ENCODE peak calls at places on chromosomes 4 and X, in four cellular contexts. W is H1, K is HL-60, Q is GM12878. V is an unnamed sample.

GRCh38 chr4:39873823-39874222 is 103.9 kb downstream of the PDS5A start:
- DNase-seq in W (no peak), K (no peak), Q (no peak), V (no peak)

GRCh38 chr4:142356797-142357196 is 489.3 kb downstream of the INPP4B start:
- DNase-seq in W (no peak), K (no peak), Q (no peak), V (no peak)

GRCh38 chr4:13988347-13989265 is 361.1 kb upstream of the BOD1L1 start:
- DNase-seq in W (no peak), K (no peak), Q (no peak), V (no peak)

GRCh38 chr4:55819634-55820033 is at the start of gene EXOC1L:
- DNase-seq in W (peak; percentile 73), K (no peak), Q (no peak), V (peak; percentile 75)

GRCh38 chr4:123484291-123484926 is 87.8 kb downstream of the SPRY1 start:
- DNase-seq in W (no peak), K (no peak), Q (no peak), V (no peak)

GRCh38 chr4:165532976-165533375 is 154.2 kb downstream of the CPE start:
- DNase-seq in W (no peak), K (no peak), Q (no peak), V (no peak)

GRCh38 chr4:84159767-84160166 is 339.3 kb downstream of the NKX6-1 start:
- DNase-seq in W (peak; percentile 33), K (no peak), Q (no peak), V (no peak)

GRCh38 chrX:2690856-2691542 is at the start of gene CD99:
- DNase-seq in W (no peak), K (peak; percentile 52), Q (peak; percentile 46), V (peak; percentile 90)

GRCh38 chr4:64767547-64767946 is 358.3 kb upstream of the TECRL start:
- DNase-seq in W (no peak), K (no peak), Q (no peak), V (no peak)

GRCh38 chr4:101970555-101970954 is 180.0 kb downstream of the BANK1 start:
- DNase-seq in W (no peak), K (no peak), Q (no peak), V (no peak)

GRCh38 chrX:149518236-149518635 is 13.1 kb upstream of the IDS start:
- DNase-seq in W (no peak), K (no peak), Q (no peak), V (no peak)

GRCh38 chr4:78242071-78242470 is 184.9 kb downstream of the FRAS1 start:
- DNase-seq in W (no peak), K (no peak), Q (no peak), V (no peak)

GRCh38 chr4:83112678-83113428 is 1.7 kb downstream of the PLAC8 start:
- DNase-seq in W (no peak), K (no peak), Q (peak; percentile 50), V (no peak)

GRCh38 chr4:53646792-53647191 is 55.5 kb upstream of the LNX1 start:
- DNase-seq in W (no peak), K (no peak), Q (no peak), V (no peak)

GRCh38 chrX:96455078-96455477 is 229.6 kb upstream of the DIAPH2 start:
- DNase-seq in W (no peak), K (no peak), Q (no peak), V (no peak)

GRCh38 chr4:19486400-19486799 is 765.3 kb upstream of the SLIT2 start:
- DNase-seq in W (no peak), K (no peak), Q (no peak), V (peak; percentile 28)

GRCh38 chrX:10841579-10841978 is 221.2 kb upstream of the MID1 start:
- DNase-seq in W (no peak), K (no peak), Q (no peak), V (no peak)

GRCh38 chrX:71537743-71538142 is 4.8 kb downstream of the OGT start:
- DNase-seq in W (no peak), K (no peak), Q (no peak), V (no peak)

GRCh38 chr4:19580090-19580489 is 671.6 kb upstream of the SLIT2 start:
- DNase-seq in W (no peak), K (no peak), Q (no peak), V (no peak)

GRCh38 chr4:158128540-158128939 is 44.3 kb downstream of the GASK1B start:
- DNase-seq in W (no peak), K (no peak), Q (no peak), V (no peak)

GRCh38 chr4:158122501-158122900 is 50.3 kb downstream of the GASK1B start:
- DNase-seq in W (no peak), K (no peak), Q (no peak), V (no peak)

GRCh38 chr4:158129649-158130048 is 43.2 kb downstream of the GASK1B start:
- DNase-seq in W (no peak), K (no peak), Q (no peak), V (no peak)

GRCh38 chr4:158121203-158121586 is 51.6 kb downstream of the GASK1B start:
- DNase-seq in W (no peak), K (no peak), Q (no peak), V (no peak)

GRCh38 chr4:158125325-158125724 is 47.5 kb downstream of the GASK1B start:
- DNase-seq in W (no peak), K (no peak), Q (no peak), V (no peak)
- TF ChIP-seq GABPA in W (no peak), K (no peak), Q (no peak), V (no peak)

GRCh38 chr4:145805490-145805889 is 125.5 kb downstream of the C4orf51 start:
- DNase-seq in W (peak; percentile 71), K (no peak), Q (no peak), V (no peak)
- H3K27ac ChIP-seq in W (no peak overlapping the region), K (no peak overlapping the region), Q (peak overlapping the region; percentile 90), V (peak overlapping the region; percentile 81)

GRCh38 chr4:100041646-100042045 is 91.6 kb upstream of the H2AZ1 start:
- DNase-seq in W (no peak), K (no peak), Q (no peak), V (no peak)
- TF ChIP-seq GABPA in W (no peak), K (no peak), Q (no peak), V (no peak)

GRCh38 chrX:1451676-1452496 is 823 bp downstream of the ASMTL start:
- DNase-seq in W (no peak), K (no peak), Q (no peak), V (no peak)
- H3K27ac ChIP-seq in W (no peak overlapping the region), K (peak overlapping the region; percentile 88), Q (peak overlapping the region; percentile 79), V (no peak overlapping the region)

GRCh38 chrX:13277539-13277938 is 42.3 kb downstream of the ATXN3L start:
- DNase-seq in W (no peak), K (no peak), Q (no peak), V (no peak)

GRCh38 chrX:13283968-13284914 is 35.6 kb downstream of the ATXN3L start:
- DNase-seq in W (peak; percentile 10), K (no peak), Q (no peak), V (no peak)

GRCh38 chrX:13279279-13280009 is 40.4 kb downstream of the ATXN3L start:
- DNase-seq in W (no peak), K (no peak), Q (no peak), V (no peak)

GRCh38 chrX:13283512-13283911 is 36.3 kb downstream of the ATXN3L start:
- DNase-seq in W (no peak), K (peak; percentile 11), Q (no peak), V (no peak)

GRCh38 chrX:13281289-13281688 is 38.6 kb downstream of the ATXN3L start:
- DNase-seq in W (no peak), K (no peak), Q (no peak), V (no peak)
- TF ChIP-seq GABPA in W (no peak), K (no peak), Q (no peak), V (no peak)

DNA sequence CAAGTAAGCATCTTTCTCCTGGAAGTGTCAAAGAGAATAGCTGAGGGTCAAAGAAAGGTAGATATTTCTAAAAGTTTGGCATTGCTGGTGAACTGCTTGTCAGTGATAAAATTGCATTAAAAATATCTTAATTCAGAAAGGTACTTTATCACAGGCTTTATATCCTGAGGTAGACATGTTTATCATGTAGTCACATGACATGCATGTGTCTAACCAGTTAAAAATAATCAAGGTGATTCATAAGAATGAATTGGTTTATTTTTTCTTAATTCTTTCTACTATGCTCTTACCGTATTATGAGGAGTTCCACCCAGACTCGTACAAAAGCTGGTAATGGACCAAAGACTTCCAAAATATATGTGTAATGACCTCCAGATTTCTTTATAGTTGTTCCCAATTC is 6.1 kb downstream of the SLC7A11 start:
- DNase-seq in W (no peak), K (no peak), Q (no peak), V (no peak)
- H3K27ac ChIP-seq in W (no peak overlapping the region), K (no peak overlapping the region), Q (no peak overlapping the region), V (peak overlapping the region; percentile 92)